ENCODE peak calls at places on chromosomes 4 and X, in four cellular contexts. Z is adrenal gland, L is suprapubic skin, F is heart right ventricle. X is an unnamed sample.

GRCh38 chr4:111641813-111642579 is 503.3 kb upstream of the FAM241A start:
- DNase-seq in Z (peak; percentile 77), L (no peak), F (no peak), X (peak; percentile 73)

GRCh38 chr4:94642561-94642866 is 115.2 kb upstream of the BMPR1B start:
- DNase-seq in Z (no peak), L (no peak), F (no peak), X (no peak)

GRCh38 chrX:150165776-150166610 is 197.1 kb upstream of the MAMLD1 start:
- DNase-seq in Z (no peak), L (no peak), F (no peak), X (no peak)

GRCh38 chrX:133544105-133544504 is 128.8 kb upstream of the GPC4 start:
- DNase-seq in Z (no peak), L (no peak), F (no peak), X (peak; percentile 31)

GRCh38 chr4:4420421-4420820 is 33.5 kb downstream of the NSG1 start:
- DNase-seq in Z (no peak), L (no peak), F (no peak), X (no peak)

GRCh38 chrX:46376246-46376885 is 168.9 kb downstream of the ZNF674 start:
- DNase-seq in Z (no peak), L (no peak), F (no peak), X (peak; percentile 50)

GRCh38 chrX:103864886-103865534 is 33.0 kb upstream of the RAB9B start:
- DNase-seq in Z (no peak), L (no peak), F (no peak), X (no peak)

GRCh38 chr4:10599574-10599973 is 85.0 kb downstream of the CLNK start:
- DNase-seq in Z (no peak), L (no peak), F (no peak), X (no peak)

GRCh38 chr4:181376058-181376457 is 867.1 kb upstream of the TENM3 start:
- DNase-seq in Z (no peak), L (no peak), F (no peak), X (no peak)

GRCh38 chr4:26857278-26858034 is 3.2 kb upstream of the STIM2 start:
- DNase-seq in Z (peak; percentile 87), L (peak; percentile 93), F (peak; percentile 92), X (peak; percentile 88)

DNA sequence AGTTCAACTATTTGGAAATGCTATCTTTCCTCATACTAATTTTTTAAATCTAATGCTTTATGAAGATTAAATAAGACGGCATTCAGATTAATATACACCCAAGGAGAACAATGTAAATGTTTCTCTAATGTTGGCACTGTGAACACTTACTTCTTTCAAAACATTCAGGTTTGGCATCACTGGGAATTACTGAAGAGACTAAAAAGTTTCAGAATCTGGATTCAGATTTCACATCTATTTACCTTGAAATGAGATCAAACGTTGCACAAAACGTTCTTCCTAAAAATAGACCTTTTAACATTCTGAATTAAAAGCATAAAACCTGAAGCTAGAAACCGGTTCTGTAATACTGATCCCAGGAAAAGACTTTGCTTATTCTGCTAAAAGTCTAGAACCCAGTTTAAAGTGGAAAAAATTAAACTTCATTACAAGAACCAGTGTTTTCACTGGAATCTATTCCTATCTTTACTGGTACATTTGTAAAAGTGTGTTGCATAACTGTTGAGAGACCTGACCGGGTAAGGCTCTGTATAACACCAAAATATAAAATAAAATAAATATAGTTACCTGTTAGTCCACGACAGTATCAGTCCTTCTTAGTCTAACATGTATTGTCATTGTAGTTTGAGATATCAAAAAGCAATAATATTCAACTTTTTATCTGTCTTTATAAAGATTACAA is 117.4 kb upstream of the MAP9 start:
- DNase-seq in Z (no peak), L (no peak), F (no peak), X (no peak)
- H3K4me1 ChIP-seq in Z (no peaks in the 10 kb centered on the region), L (no peaks in the 10 kb centered on the region), F (no peaks in the 10 kb centered on the region), X (no peaks in the 10 kb centered on the region)

DNA sequence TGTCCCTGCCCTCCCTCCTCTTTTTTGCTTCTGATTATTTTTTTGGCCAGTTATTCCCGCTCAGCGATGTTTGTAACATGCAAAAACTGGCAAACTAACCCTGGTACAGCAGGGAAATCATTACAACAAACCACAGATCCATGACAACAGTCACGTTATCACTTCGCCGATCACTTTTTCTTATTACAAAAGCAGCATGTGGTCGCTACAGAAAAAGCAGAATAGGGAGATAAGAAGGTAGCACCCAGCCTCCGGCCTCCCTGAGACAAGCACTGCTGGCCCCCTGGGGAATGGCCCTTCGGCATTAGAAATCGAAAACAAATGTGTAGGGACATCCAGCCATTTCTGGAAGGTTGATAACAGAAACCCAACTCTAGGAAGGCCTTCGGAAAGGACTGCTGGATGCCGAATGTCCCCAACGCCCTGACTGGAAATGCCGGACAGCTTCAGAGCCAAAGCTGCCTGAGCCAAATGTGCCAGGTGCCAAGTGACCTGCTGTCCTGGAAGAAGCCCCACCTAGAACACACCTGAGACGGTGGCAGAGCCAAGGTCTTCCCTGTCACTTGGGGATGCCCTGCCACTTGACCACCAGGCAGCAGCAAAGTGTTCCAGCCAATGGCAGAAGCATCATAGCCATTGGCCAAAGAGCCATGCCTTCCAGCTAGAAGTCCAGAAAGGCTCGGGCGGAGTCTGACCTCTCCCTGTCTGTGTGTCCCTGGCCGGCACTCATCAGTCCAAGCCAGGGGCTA is 2.9 kb downstream of the IDH3G start:
- DNase-seq in Z (no peak), L (no peak), F (no peak), X (no peak)
- H3K36me3 ChIP-seq in Z (peaks cover 16% of the 10 kb centered on the region), L (peaks cover 31% of the 10 kb centered on the region), F (no peaks in the 10 kb centered on the region), X (no peaks in the 10 kb centered on the region)

DNA sequence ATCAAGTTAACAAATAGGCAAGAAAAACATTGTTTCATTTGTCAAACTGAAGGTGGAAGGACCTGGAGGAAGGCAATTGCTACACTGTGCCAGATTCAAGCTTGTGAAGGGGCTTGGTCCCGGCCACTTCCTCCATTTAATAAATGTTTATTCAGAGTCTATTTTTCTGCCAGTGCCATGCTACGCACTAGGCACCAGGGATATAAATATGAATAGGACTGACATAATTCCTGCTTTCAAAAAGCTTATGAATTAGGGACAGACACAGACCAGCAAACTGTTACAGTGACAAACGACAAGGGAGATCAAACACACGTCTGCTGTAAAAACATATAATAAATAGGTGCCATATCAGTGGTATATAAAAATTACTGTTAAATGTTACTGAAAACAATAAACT is 571 bp downstream of the TLR6 start:
- DNase-seq in Z (no peak), L (no peak), F (no peak), X (no peak)
- H3K4me3 ChIP-seq in Z (peak overlapping the region; percentile 54), L (peak overlapping the region; percentile 31), F (peak overlapping the region; percentile 42), X (no peak overlapping the region)

DNA sequence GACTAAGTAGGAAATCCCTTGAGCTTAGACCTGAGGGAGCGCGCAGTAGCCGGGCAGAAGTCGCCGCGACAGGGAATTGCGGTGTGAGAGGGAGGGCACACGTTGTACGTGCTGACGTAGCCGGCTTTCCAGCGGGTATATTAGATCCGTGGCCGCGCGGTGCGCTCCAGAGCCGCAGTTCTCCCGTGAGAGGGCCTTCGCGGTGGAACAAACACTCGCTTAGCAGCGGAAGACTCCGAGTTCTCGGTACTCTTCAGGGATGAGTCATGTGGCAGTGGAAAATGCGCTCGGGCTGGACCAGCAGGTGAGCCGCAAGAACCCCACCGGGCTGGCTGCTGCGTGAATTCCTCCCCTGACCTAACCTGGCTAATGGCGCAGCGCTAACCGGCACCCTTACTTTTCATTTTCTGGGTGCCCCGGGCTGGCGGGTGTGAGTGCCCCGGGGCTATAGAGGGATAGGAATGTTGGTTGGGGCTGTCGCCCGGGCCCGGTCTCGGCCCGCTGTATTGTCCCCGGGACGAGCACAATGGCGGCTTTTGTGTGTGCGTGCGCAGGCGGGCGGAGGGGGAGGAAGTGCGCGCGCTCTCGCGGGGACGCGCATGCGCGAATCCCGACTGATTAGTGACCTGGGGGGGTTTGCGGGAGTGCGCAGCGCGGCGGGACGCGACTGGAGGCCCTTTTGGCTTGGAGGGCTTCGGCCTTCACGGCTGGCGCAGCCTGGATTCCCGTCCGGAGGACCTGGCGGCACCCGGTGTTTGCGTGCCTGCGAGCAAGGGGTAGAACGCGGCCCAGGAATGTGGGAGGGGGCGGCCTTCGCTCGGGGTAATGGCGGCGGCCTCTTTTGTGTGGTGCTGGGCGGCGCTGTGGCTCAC is at the start of gene DDX3X:
- DNase-seq in Z (peak; percentile 90), L (peak; percentile 87), F (peak; percentile 84), X (peak; percentile 84)
- H3K4me1 ChIP-seq in Z (peaks cover 47% of the 10 kb centered on the region), L (peaks cover 28% of the 10 kb centered on the region), F (peaks cover 21% of the 10 kb centered on the region), X (peaks cover 8% of the 10 kb centered on the region)

GRCh38 chrX:71128915-71129765 is 10.7 kb downstream of the MED12 start:
- DNase-seq in Z (peak; percentile 73), L (no peak), F (peak; percentile 56), X (peak; percentile 70)
- H3K36me3 ChIP-seq in Z (peaks cover 75% of the 10 kb centered on the region), L (peaks cover 77% of the 10 kb centered on the region), F (peaks cover 91% of the 10 kb centered on the region), X (peaks cover 2% of the 10 kb centered on the region)

DNA sequence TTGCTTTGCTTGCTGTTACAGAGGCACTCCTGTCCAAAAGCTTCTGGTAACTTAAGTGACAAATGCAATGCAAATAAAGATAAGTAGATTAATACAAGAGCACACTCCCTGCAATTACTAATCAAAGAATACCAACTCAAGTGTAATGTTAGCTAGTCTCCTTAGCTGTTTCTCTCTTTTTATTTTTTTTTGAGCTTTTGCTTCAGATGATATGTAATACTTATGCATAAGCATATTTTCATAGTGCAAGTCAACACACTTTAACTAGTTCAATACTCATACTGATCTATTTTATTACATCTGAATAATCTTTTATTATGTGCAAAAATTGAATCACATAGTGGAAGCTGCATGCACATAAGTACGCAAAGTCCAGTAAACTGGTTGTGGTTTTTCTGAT is 2.7 kb downstream of the SLC7A11 start:
- DNase-seq in Z (no peak), L (no peak), F (no peak), X (no peak)
- H3K4me3 ChIP-seq in Z (no peak overlapping the region), L (no peak overlapping the region), F (no peak overlapping the region), X (no peak overlapping the region)

DNA sequence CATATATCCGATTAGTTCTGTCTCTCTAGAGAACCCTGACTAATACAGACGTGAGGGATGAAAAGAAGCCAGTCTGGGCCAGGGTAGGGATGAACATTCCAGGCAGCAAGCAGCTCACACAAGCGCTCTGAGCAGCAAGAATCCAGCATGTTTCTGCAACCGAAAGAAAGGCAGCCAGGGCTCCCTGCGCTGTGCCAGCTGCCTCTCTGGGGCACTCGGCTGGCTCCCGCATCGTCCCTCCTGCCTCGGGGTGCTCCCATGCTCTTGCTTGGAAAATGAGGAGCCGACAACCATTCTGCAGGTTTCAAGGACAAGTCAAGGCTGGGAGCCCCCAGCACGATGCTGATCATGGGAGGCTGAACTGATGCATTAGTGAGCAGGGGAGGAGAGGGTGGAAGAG is 7.0 kb downstream of the JAKMIP1 start:
- DNase-seq in Z (no peak), L (no peak), F (no peak), X (no peak)
- H3K4me1 ChIP-seq in Z (no peaks in the 10 kb centered on the region), L (no peaks in the 10 kb centered on the region), F (no peaks in the 10 kb centered on the region), X (no peaks in the 10 kb centered on the region)

GRCh38 chr4:186695392-186695791 is 28.3 kb downstream of the FAT1 start:
- DNase-seq in Z (no peak), L (no peak), F (no peak), X (no peak)
- H3K36me3 ChIP-seq in Z (no peaks in the 10 kb centered on the region), L (no peaks in the 10 kb centered on the region), F (no peaks in the 10 kb centered on the region), X (no peaks in the 10 kb centered on the region)

DNA sequence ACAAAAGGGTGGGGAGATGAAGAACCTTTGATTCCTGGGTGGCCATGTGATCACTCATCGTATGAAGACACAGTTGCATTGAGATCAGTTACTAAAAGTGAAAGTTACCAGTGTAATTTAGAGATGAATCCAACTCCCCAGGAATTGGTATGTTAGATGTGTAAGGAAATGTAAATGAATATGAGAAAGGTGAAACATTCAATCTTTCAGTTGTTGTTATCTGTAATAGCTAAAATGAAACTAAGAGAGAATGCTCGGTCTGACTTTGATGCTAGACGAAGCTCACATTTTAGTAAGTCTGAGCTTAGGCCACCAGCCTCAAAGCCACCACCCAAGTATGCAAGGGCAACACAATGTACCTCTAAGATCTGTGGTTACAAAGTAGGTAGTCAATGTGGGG is 194.3 kb upstream of the POF1B start:
- DNase-seq in Z (no peak), L (no peak), F (no peak), X (no peak)
- H3K4me3 ChIP-seq in Z (no peak overlapping the region), L (no peak overlapping the region), F (no peak overlapping the region), X (no peak overlapping the region)

X was measured in Caco-2.